ENCODE peak calls at places on chromosome 13, in seven cellular contexts. One of them, this sample, is unnamed.

GRCh38 chr13:40060318-40061007 is 405.0 kb downstream of the COG6 start:
- DNase-seq in AG09309: peak; percentile 93
- DNase-seq in NK-92 treated with Interleukin-12 subunit alpha and Interleukin-12 subunit beta, amount 100 ng/mL, for 24 hours: no peak
- DNase-seq in OCI-LY7: peak; percentile 24
- DNase-seq in activated naive CD4-positive, alpha-beta T cell: no peak
- DNase-seq in A549: no peak
- DNase-seq in tibial nerve: peak; percentile 49
- DNase-seq in this sample: no peak

GRCh38 chr13:114115191-114115671 is 17.2 kb downstream of the RASA3 start:
- DNase-seq in NK-92 treated with Interleukin-12 subunit alpha and Interleukin-12 subunit beta, amount 100 ng/mL, for 24 hours: no peak
- DNase-seq in A549: peak; percentile 61
- DNase-seq in OCI-LY7: no peak
- DNase-seq in tibial nerve: no peak
- DNase-seq in AG09309: no peak
- DNase-seq in activated naive CD4-positive, alpha-beta T cell: no peak
- DNase-seq in this sample: no peak

GRCh38 chr13:53368948-53369347 is 340.3 kb downstream of the OLFM4 start:
- DNase-seq in OCI-LY7: no peak
- DNase-seq in AG09309: no peak
- DNase-seq in NK-92 treated with Interleukin-12 subunit alpha and Interleukin-12 subunit beta, amount 100 ng/mL, for 24 hours: no peak
- DNase-seq in tibial nerve: no peak
- DNase-seq in A549: no peak
- DNase-seq in activated naive CD4-positive, alpha-beta T cell: no peak
- DNase-seq in this sample: no peak

GRCh38 chr13:29402168-29402621 is 193.3 kb downstream of the SLC7A1 start:
- DNase-seq in activated naive CD4-positive, alpha-beta T cell: no peak
- DNase-seq in AG09309: no peak
- DNase-seq in A549: no peak
- DNase-seq in OCI-LY7: no peak
- DNase-seq in tibial nerve: no peak
- DNase-seq in NK-92 treated with Interleukin-12 subunit alpha and Interleukin-12 subunit beta, amount 100 ng/mL, for 24 hours: no peak
- DNase-seq in this sample: no peak

GRCh38 chr13:97946951-97947588 is 6.4 kb upstream of the IPO5 start:
- DNase-seq in NK-92 treated with Interleukin-12 subunit alpha and Interleukin-12 subunit beta, amount 100 ng/mL, for 24 hours: no peak
- DNase-seq in AG09309: peak; percentile 73
- DNase-seq in activated naive CD4-positive, alpha-beta T cell: no peak
- DNase-seq in tibial nerve: no peak
- DNase-seq in A549: peak; percentile 54
- DNase-seq in OCI-LY7: no peak
- DNase-seq in this sample: no peak

GRCh38 chr13:98571955-98572662 is 4.8 kb downstream of the STK24 start:
- DNase-seq in tibial nerve: no peak
- DNase-seq in OCI-LY7: peak; percentile 35
- DNase-seq in AG09309: peak; percentile 57
- DNase-seq in activated naive CD4-positive, alpha-beta T cell: no peak
- DNase-seq in A549: no peak
- DNase-seq in NK-92 treated with Interleukin-12 subunit alpha and Interleukin-12 subunit beta, amount 100 ng/mL, for 24 hours: no peak
- DNase-seq in this sample: no peak

GRCh38 chr13:73355134-73355533 is 296.3 kb downstream of the KLF5 start:
- DNase-seq in OCI-LY7: no peak
- DNase-seq in NK-92 treated with Interleukin-12 subunit alpha and Interleukin-12 subunit beta, amount 100 ng/mL, for 24 hours: no peak
- DNase-seq in activated naive CD4-positive, alpha-beta T cell: no peak
- DNase-seq in A549: no peak
- DNase-seq in tibial nerve: no peak
- DNase-seq in AG09309: no peak
- DNase-seq in this sample: no peak

GRCh38 chr13:35648109-35648508 is 171.6 kb upstream of the MAB21L1 start:
- DNase-seq in AG09309: no peak
- DNase-seq in OCI-LY7: no peak
- DNase-seq in A549: no peak
- DNase-seq in NK-92 treated with Interleukin-12 subunit alpha and Interleukin-12 subunit beta, amount 100 ng/mL, for 24 hours: no peak
- DNase-seq in tibial nerve: no peak
- DNase-seq in activated naive CD4-positive, alpha-beta T cell: no peak
- DNase-seq in this sample: no peak

GRCh38 chr13:64078025-64078424 is 2662.4 kb upstream of the PCDH20 start:
- DNase-seq in A549: no peak
- DNase-seq in AG09309: no peak
- DNase-seq in OCI-LY7: no peak
- DNase-seq in activated naive CD4-positive, alpha-beta T cell: no peak
- DNase-seq in tibial nerve: no peak
- DNase-seq in NK-92 treated with Interleukin-12 subunit alpha and Interleukin-12 subunit beta, amount 100 ng/mL, for 24 hours: no peak
- DNase-seq in this sample: no peak

GRCh38 chr13:45333973-45334922 is 6.7 kb downstream of the TPT1 start:
- DNase-seq in NK-92 treated with Interleukin-12 subunit alpha and Interleukin-12 subunit beta, amount 100 ng/mL, for 24 hours: no peak
- DNase-seq in A549: no peak
- DNase-seq in activated naive CD4-positive, alpha-beta T cell: no peak
- DNase-seq in AG09309: no peak
- DNase-seq in tibial nerve: no peak
- DNase-seq in OCI-LY7: peak; percentile 6
- DNase-seq in this sample: no peak

GRCh38 chr13:20974981-20975585 is 72.5 kb upstream of the XPO4 start:
- DNase-seq in A549: no peak
- DNase-seq in AG09309: no peak
- DNase-seq in activated naive CD4-positive, alpha-beta T cell: no peak
- DNase-seq in NK-92 treated with Interleukin-12 subunit alpha and Interleukin-12 subunit beta, amount 100 ng/mL, for 24 hours: no peak
- DNase-seq in OCI-LY7: no peak
- DNase-seq in tibial nerve: no peak
- DNase-seq in this sample: no peak

GRCh38 chr13:34654682-34655081 is 287.4 kb upstream of the NBEA start:
- DNase-seq in AG09309: no peak
- DNase-seq in NK-92 treated with Interleukin-12 subunit alpha and Interleukin-12 subunit beta, amount 100 ng/mL, for 24 hours: no peak
- DNase-seq in OCI-LY7: no peak
- DNase-seq in A549: no peak
- DNase-seq in activated naive CD4-positive, alpha-beta T cell: no peak
- DNase-seq in tibial nerve: no peak
- DNase-seq in this sample: no peak

GRCh38 chr13:74015137-74015536 is 119.1 kb downstream of the KLF12 start:
- DNase-seq in tibial nerve: no peak
- DNase-seq in NK-92 treated with Interleukin-12 subunit alpha and Interleukin-12 subunit beta, amount 100 ng/mL, for 24 hours: no peak
- DNase-seq in OCI-LY7: peak; percentile 25
- DNase-seq in AG09309: no peak
- DNase-seq in A549: no peak
- DNase-seq in activated naive CD4-positive, alpha-beta T cell: no peak
- DNase-seq in this sample: no peak

GRCh38 chr13:99467764-99468163 is 33.5 kb upstream of the TM9SF2 start:
- DNase-seq in NK-92 treated with Interleukin-12 subunit alpha and Interleukin-12 subunit beta, amount 100 ng/mL, for 24 hours: no peak
- DNase-seq in AG09309: peak; percentile 28
- DNase-seq in activated naive CD4-positive, alpha-beta T cell: no peak
- DNase-seq in A549: peak; percentile 17
- DNase-seq in tibial nerve: no peak
- DNase-seq in OCI-LY7: no peak
- DNase-seq in this sample: no peak

GRCh38 chr13:41470187-41470586 is 12.8 kb downstream of the RGCC start:
- DNase-seq in NK-92 treated with Interleukin-12 subunit alpha and Interleukin-12 subunit beta, amount 100 ng/mL, for 24 hours: no peak
- DNase-seq in AG09309: no peak
- DNase-seq in A549: no peak
- DNase-seq in tibial nerve: no peak
- DNase-seq in activated naive CD4-positive, alpha-beta T cell: no peak
- DNase-seq in OCI-LY7: no peak
- DNase-seq in this sample: peak; percentile 12

GRCh38 chr13:76667551-76667950 is 218.7 kb downstream of the KCTD12 start:
- DNase-seq in OCI-LY7: no peak
- DNase-seq in AG09309: peak; percentile 48
- DNase-seq in tibial nerve: peak; percentile 22
- DNase-seq in NK-92 treated with Interleukin-12 subunit alpha and Interleukin-12 subunit beta, amount 100 ng/mL, for 24 hours: no peak
- DNase-seq in activated naive CD4-positive, alpha-beta T cell: no peak
- DNase-seq in A549: peak; percentile 13
- DNase-seq in this sample: no peak

GRCh38 chr13:25286308-25286968 is 850 bp downstream of the MTMR6 start:
- DNase-seq in NK-92 treated with Interleukin-12 subunit alpha and Interleukin-12 subunit beta, amount 100 ng/mL, for 24 hours: no peak
- DNase-seq in OCI-LY7: peak; percentile 72
- DNase-seq in tibial nerve: peak; percentile 35
- DNase-seq in activated naive CD4-positive, alpha-beta T cell: peak; percentile 12
- DNase-seq in A549: no peak
- DNase-seq in AG09309: no peak
- DNase-seq in this sample: peak; percentile 6

GRCh38 chr13:35961461-35962220 is 169.5 kb downstream of the DCLK1 start:
- DNase-seq in tibial nerve: no peak
- DNase-seq in NK-92 treated with Interleukin-12 subunit alpha and Interleukin-12 subunit beta, amount 100 ng/mL, for 24 hours: no peak
- DNase-seq in AG09309: no peak
- DNase-seq in activated naive CD4-positive, alpha-beta T cell: no peak
- DNase-seq in A549: no peak
- DNase-seq in OCI-LY7: no peak
- DNase-seq in this sample: no peak

GRCh38 chr13:48595330-48596127 is 58.2 kb upstream of the CYSLTR2 start:
- DNase-seq in tibial nerve: peak; percentile 50
- DNase-seq in activated naive CD4-positive, alpha-beta T cell: peak; percentile 8
- DNase-seq in A549: peak; percentile 63
- DNase-seq in AG09309: peak; percentile 37
- DNase-seq in NK-92 treated with Interleukin-12 subunit alpha and Interleukin-12 subunit beta, amount 100 ng/mL, for 24 hours: peak; percentile 32
- DNase-seq in OCI-LY7: peak; percentile 68
- DNase-seq in this sample: peak; percentile 18

GRCh38 chr13:49681837-49682236 is 9.4 kb downstream of the EBPL start:
- DNase-seq in NK-92 treated with Interleukin-12 subunit alpha and Interleukin-12 subunit beta, amount 100 ng/mL, for 24 hours: no peak
- DNase-seq in activated naive CD4-positive, alpha-beta T cell: no peak
- DNase-seq in tibial nerve: no peak
- DNase-seq in AG09309: no peak
- DNase-seq in A549: no peak
- DNase-seq in OCI-LY7: no peak
- DNase-seq in this sample: no peak

GRCh38 chr13:76886005-76886291 is 257 bp downstream of the KCTD12 start:
- DNase-seq in OCI-LY7: no peak
- DNase-seq in NK-92 treated with Interleukin-12 subunit alpha and Interleukin-12 subunit beta, amount 100 ng/mL, for 24 hours: no peak
- DNase-seq in A549: no peak
- DNase-seq in tibial nerve: no peak
- DNase-seq in AG09309: no peak
- DNase-seq in activated naive CD4-positive, alpha-beta T cell: no peak
- DNase-seq in this sample: no peak